ENCODE peak calls at places on chromosomes 16 and 17, in seven cellular contexts. O, U, W, M, J, G and D are unnamed samples.

GRCh38 chr17:67578058-67578457 is 139.7 kb upstream of the NOL11 start:
- DNase-seq in O (no peak), U (no peak), W (peak; percentile 80), M (no peak), J (no peak), G (no peak), D (no peak)

GRCh38 chr17:4610162-4610561 is 25.8 kb downstream of the SMTNL2 start:
- DNase-seq in O (no peak), U (no peak), W (no peak), M (no peak), J (no peak), G (peak; percentile 80), D (no peak)

GRCh38 chr16:53085539-53086450 is 31.0 kb downstream of the CHD9 start:
- DNase-seq in O (no peak), U (no peak), W (no peak), M (peak; percentile 57), J (no peak), G (no peak), D (no peak)

GRCh38 chr17:39069114-39069756 is 82.2 kb downstream of the PLXDC1 start:
- DNase-seq in O (peak; percentile 25), U (peak; percentile 93), W (no peak), M (peak; percentile 69), J (no peak), G (peak; percentile 46), D (peak; percentile 54)

GRCh38 chr16:15682105-15682570 is 32.1 kb downstream of the NDE1 start:
- DNase-seq in O (peak; percentile 86), U (peak; percentile 64), W (no peak), M (no peak), J (peak; percentile 48), G (peak; percentile 89), D (peak; percentile 84)

GRCh38 chr17:82627405-82627804 is 20.8 kb downstream of the WDR45B start:
- DNase-seq in O (no peak), U (no peak), W (no peak), M (no peak), J (no peak), G (no peak), D (no peak)

GRCh38 chr16:67015317-67015731 is 13.6 kb upstream of the CBFB start:
- DNase-seq in O (peak; percentile 37), U (no peak), W (no peak), M (no peak), J (no peak), G (no peak), D (no peak)

GRCh38 chr16:84253173-84253572 is 13.4 kb upstream of the KCNG4 start:
- DNase-seq in O (no peak), U (no peak), W (no peak), M (no peak), J (no peak), G (no peak), D (no peak)

GRCh38 chr16:49756971-49757743 is 98.8 kb downstream of the ZNF423 start:
- DNase-seq in O (no peak), U (no peak), W (no peak), M (no peak), J (no peak), G (no peak), D (no peak)

GRCh38 chr16:49757744-49758069 is 98.2 kb downstream of the ZNF423 start:
- DNase-seq in O (no peak), U (no peak), W (no peak), M (no peak), J (no peak), G (no peak), D (no peak)

GRCh38 chr16:49754495-49755290 is 101.2 kb downstream of the ZNF423 start:
- DNase-seq in O (no peak), U (no peak), W (no peak), M (peak; percentile 50), J (peak; percentile 70), G (no peak), D (no peak)

GRCh38 chr16:49755716-49756115 is 100.2 kb downstream of the ZNF423 start:
- DNase-seq in O (no peak), U (no peak), W (no peak), M (peak; percentile 47), J (no peak), G (no peak), D (no peak)

DNA sequence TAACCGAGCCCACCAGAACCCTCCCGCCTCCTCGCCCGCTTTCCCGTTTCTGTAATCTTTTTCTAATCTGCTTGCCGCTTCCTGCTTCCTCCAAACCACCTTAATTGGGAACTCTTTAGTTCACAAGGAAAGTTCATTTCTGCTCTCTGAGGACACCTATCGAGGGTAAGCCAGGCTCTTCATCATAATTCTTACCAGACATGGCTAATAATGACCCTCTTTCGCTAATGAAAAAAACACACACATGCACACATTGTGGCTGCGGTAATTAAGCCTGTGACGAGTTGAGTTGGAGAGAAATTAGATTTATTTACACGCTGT is 100.7 kb downstream of the ZNF423 start:
- DNase-seq in O (peak; percentile 21), U (peak; percentile 62), W (no peak), M (peak; percentile 69), J (no peak), G (no peak), D (peak; percentile 12)
- TF ChIP-seq CTCF in O (no peak), U (peak; percentile 32), W (peak; percentile 8), M (peak; percentile 49), J (peak; percentile 52), G (peak; percentile 28), D (peak; percentile 39)

DNA sequence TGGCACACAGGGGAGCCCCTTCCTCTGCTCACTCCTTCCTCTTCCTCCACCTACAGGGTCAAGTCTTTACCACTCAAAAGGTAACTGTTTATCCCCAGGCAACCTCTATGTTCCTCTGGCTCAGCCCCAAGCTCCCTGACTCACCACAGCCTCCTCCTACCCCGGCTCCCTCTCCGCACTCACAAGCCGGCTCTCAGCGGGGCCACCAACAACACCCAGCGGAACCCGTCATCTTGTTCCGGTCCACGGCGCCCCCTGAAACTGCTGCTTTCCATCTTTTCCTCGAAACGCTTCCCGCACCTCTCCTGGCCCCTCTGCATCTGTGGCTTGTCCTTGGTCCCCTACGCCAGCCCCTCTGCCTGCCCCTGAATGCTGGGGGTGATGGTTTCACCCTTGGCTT is 58.4 kb downstream of the NXN start:
- DNase-seq in O (no peak), U (no peak), W (no peak), M (no peak), J (no peak), G (no peak), D (peak; percentile 47)
- TF ChIP-seq RFX5 in O (no peak), U (no peak), W (no peak), M (no peak), J (no peak), G (no peak), D (no peak)

DNA sequence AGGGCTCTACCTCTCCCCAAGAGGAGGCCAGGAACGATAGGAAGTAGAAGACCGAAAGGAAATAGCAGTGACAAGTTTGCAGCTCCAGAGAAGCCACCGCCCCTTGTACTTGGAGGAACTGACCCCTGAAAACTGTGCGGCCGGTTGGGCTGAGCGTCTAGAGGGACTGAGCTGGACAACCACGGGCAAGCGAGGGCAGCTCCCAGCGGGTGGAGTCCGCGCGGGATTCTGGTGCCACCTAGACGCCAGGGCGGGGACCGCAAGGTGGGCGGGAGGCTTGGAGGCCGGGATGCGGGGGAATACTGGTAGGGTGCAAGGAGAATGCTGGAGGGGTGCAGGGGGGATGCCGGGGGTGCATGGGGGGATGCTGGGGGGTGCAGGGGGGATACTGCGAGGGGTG is 1.3 kb upstream of the SLC6A4 start:
- DNase-seq in O (no peak), U (peak; percentile 91), W (no peak), M (peak; percentile 87), J (peak; percentile 84), G (peak; percentile 40), D (no peak)
- TF ChIP-seq CTCF in O (no peak), U (peak; percentile 64), W (peak; percentile 65), M (peak; percentile 29), J (peak; percentile 61), G (peak; percentile 87), D (peak; percentile 21)

GRCh38 chr17:34081269-34081668 is 173.8 kb upstream of the CCL2 start:
- DNase-seq in O (peak; percentile 31), U (peak; percentile 20), W (no peak), M (no peak), J (peak; percentile 57), G (no peak), D (peak; percentile 6)
- TF ChIP-seq RFX5 in O (no peak), U (no peak), W (no peak), M (no peak), J (no peak), G (no peak), D (no peak)

GRCh38 chr16:30922960-30923535 is 324 bp upstream of the FBXL19 start:
- DNase-seq in O (peak; percentile 100), U (peak; percentile 97), W (peak; percentile 98), M (peak; percentile 90), J (peak; percentile 92), G (peak; percentile 99), D (peak; percentile 99)
- TF ChIP-seq CTCF in O (no peak), U (no peak), W (no peak), M (no peak), J (no peak), G (peak; percentile 10), D (no peak)

GRCh38 chr17:75773808-75774470 is 8.9 kb upstream of the GALK1 start:
- DNase-seq in O (no peak), U (no peak), W (no peak), M (peak; percentile 30), J (peak; percentile 70), G (no peak), D (no peak)
- TF ChIP-seq RFX5 in O (no peak), U (no peak), W (no peak), M (no peak), J (no peak), G (no peak), D (no peak)